ENCODE peak calls at places on chromosomes 4 and X, in five cellular contexts. U, C, E, A and W are unnamed samples.
A peak's percentile ranks its signal among the peaks of the same experiment; 100 is the strongest.

GRCh38 chr4:7960790-7961655 is 21.4 kb upstream of the AFAP1 start:
- DNase-seq in U (peak; percentile 37), C (peak; percentile 57), E (no peak), A (peak; percentile 94), W (peak; percentile 90)

GRCh38 chrX:49110417-49110816 is 13.1 kb downstream of the GPKOW start:
- DNase-seq in U (no peak), C (no peak), E (no peak), A (no peak), W (no peak)

GRCh38 chrX:40108084-40108958 is 10.6 kb upstream of the BCOR start:
- DNase-seq in U (peak; percentile 62), C (no peak), E (no peak), A (peak; percentile 84), W (no peak)

GRCh38 chr4:74292111-74292870 is 16.0 kb upstream of the EPGN start:
- DNase-seq in U (peak; percentile 70), C (no peak), E (no peak), A (no peak), W (no peak)

GRCh38 chrX:20254712-20255299 is 11.9 kb downstream of the RPS6KA3 start:
- DNase-seq in U (peak; percentile 59), C (no peak), E (no peak), A (no peak), W (no peak)

GRCh38 chr4:1576200-1576960 is 107.7 kb downstream of the FAM53A start:
- DNase-seq in U (no peak), C (no peak), E (no peak), A (no peak), W (no peak)

GRCh38 chr4:130395871-130396270 is 1299.9 kb downstream of the C4orf33 start:
- DNase-seq in U (peak; percentile 73), C (no peak), E (no peak), A (no peak), W (peak; percentile 80)

GRCh38 chrX:29581223-29581622 is 634.1 kb upstream of the MAGEB2 start:
- DNase-seq in U (no peak), C (no peak), E (no peak), A (no peak), W (no peak)

GRCh38 chr4:118337954-118338353 is 14.8 kb downstream of the PRSS12 start:
- DNase-seq in U (peak; percentile 23), C (no peak), E (no peak), A (no peak), W (peak; percentile 32)

GRCh38 chr4:69781458-69782418 is 21.3 kb upstream of the SULT1B1 start:
- DNase-seq in U (no peak), C (no peak), E (no peak), A (no peak), W (no peak)

GRCh38 chrX:12567857-12568256 is 223.4 kb upstream of the PRPS2 start:
- DNase-seq in U (peak; percentile 50), C (no peak), E (no peak), A (no peak), W (peak; percentile 18)

GRCh38 chr4:110472583-110473329 is 3.2 kb upstream of the ENPEP start:
- DNase-seq in U (no peak), C (no peak), E (no peak), A (no peak), W (peak; percentile 2)
- TF ChIP-seq CTCF in U (no peak), C (no peak), E (no peak), A (no peak), W (peak; percentile 11)

GRCh38 chrX:2521092-2521926 is 20.5 kb upstream of the DHRSX start:
- DNase-seq in U (no peak), C (no peak), E (no peak), A (no peak), W (no peak)
- TF ChIP-seq CTCF in U (no peak), C (no peak), E (no peak), A (no peak), W (no peak)

DNA sequence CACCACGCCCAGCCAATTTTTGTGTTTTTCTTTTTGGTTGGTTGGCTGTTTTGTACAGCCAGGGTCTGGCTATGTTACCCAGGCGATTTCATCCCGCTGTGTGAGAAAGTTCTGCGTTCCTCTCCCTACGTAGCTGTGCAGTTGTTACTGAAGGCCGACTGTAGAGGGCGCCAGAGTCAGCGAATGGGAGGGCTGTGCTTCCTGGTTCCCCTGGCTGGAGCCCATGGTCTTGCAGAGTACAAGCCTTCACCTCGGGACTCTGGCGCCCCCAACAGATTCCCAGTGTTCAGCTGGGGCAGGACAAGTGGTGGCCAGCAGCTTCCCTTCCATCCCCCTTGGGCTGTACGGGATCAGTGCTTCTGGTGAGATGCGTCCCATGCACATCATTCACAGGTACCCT is 5.6 kb upstream of the CT45A1 start:
- DNase-seq in U (peak; percentile 32), C (no peak), E (no peak), A (no peak), W (no peak)
- TF ChIP-seq CTCF in U (peak; percentile 58), C (peak; percentile 14), E (no peak), A (no peak), W (no peak)

DNA sequence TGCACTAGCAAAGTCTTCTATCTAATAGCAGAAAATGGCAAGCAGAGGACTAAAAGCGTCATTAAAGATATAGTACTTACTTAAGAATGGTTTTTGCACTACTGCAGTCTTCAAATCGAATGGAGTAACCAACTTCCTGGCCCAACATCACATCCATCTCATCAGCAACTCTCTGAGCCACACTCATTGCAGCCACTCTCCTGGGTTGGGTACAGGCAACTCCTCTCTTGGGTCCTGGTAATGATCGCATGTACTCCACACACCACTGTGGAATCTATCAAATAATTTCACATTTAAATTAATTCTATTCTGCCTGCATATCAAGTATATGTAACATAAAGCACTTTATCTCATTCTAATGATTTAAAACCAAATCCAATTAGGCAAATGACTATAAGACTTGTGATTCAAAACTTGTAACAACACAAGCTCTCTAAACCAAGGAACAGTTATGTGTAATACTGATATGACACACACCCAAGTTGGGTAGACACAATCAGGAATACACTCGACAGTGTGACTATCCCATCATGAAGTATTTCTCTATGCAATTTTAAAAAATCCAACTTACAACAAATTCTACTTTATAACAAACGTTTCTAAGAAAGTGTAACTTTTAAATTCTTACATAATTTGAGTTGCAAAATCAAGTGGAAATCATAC is 13.6 kb downstream of the DHX15 start:
- DNase-seq in U (no peak), C (no peak), E (no peak), A (no peak), W (peak; percentile 25)
- TF ChIP-seq CTCF in U (no peak), C (no peak), E (no peak), A (no peak), W (no peak)

GRCh38 chrX:7941390-7942042 is 14.3 kb upstream of the PNPLA4 start:
- DNase-seq in U (peak; percentile 36), C (peak; percentile 7), E (no peak), A (no peak), W (peak; percentile 8)
- TF ChIP-seq CTCF in U (peak; percentile 63), C (peak; percentile 47), E (no peak), A (no peak), W (peak; percentile 41)

GRCh38 chr4:150725957-150726523 is 144.1 kb downstream of the MAB21L2 start:
- DNase-seq in U (no peak), C (no peak), E (no peak), A (no peak), W (no peak)

GRCh38 chr4:150717952-150718351 is 136.0 kb downstream of the MAB21L2 start:
- DNase-seq in U (no peak), C (no peak), E (no peak), A (no peak), W (no peak)

GRCh38 chr4:150720973-150721518 is 139.1 kb downstream of the MAB21L2 start:
- DNase-seq in U (no peak), C (no peak), E (no peak), A (no peak), W (no peak)

GRCh38 chr4:150723727-150724411 is 141.9 kb downstream of the MAB21L2 start:
- DNase-seq in U (no peak), C (no peak), E (no peak), A (no peak), W (no peak)

DNA sequence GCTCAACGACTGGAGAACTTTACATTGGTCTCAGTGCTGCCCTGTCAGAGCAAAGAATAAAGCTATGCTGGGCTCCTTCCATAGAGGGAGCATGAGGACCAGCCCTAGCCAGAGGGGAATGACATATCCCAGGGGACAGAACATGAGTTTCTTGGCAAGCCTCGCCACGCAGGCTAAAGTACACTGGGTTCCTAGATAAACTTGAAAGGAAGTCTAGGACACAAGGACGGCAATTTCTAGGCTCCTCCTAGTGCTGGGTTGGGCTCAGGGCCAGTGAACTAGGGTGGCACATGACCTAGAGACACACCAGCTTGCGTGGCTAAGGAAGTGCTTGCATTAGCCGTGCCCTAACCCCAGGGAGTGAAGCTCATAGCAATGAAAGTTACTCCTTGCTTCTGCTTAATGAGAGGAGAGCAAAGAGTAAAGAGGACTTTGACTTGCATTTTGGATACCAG is 141.0 kb downstream of the MAB21L2 start:
- DNase-seq in U (peak; percentile 2), C (no peak), E (no peak), A (peak; percentile 85), W (peak; percentile 80)
- TF ChIP-seq CTCF in U (no peak), C (no peak), E (no peak), A (no peak), W (peak; percentile 45)

DNA sequence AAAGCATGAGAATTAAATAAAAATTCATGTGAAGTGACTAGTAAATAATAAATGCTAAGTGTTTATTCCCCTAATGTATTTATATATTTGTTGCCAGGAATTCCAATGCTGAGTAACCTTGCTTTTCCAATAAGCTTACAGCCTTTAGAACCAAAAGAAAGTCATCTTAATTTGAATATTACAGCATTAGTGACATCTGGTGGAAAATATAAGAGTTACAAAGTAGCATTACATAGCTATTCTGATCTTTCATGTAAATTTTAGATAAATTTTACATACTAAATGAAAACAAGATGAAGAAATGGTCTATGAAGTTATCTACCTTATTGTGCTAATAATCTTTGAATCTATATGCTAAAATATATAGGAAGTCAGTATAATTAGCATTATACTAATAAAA is 10.4 kb downstream of the MAD2L1 start:
- DNase-seq in U (peak; percentile 35), C (no peak), E (no peak), A (no peak), W (peak; percentile 20)
- TF ChIP-seq CTCF in U (peak; percentile 44), C (peak; percentile 36), E (no peak), A (peak; percentile 47), W (peak; percentile 8)

GRCh38 chrX:124414281-124414680 is 67.9 kb downstream of the SH2D1A start:
- DNase-seq in U (no peak), C (no peak), E (no peak), A (no peak), W (no peak)
- TF ChIP-seq CTCF in U (no peak), C (no peak), E (no peak), A (no peak), W (no peak)

GRCh38 chr4:146654976-146655761 is 16.5 kb downstream of the POU4F2 start:
- DNase-seq in U (no peak), C (no peak), E (no peak), A (no peak), W (no peak)
- TF ChIP-seq CTCF in U (no peak), C (no peak), E (no peak), A (no peak), W (no peak)